ENCODE peak calls at places on chromosome 20, in five cellular contexts. S is Panc1, V is GM23338, C is left ventricle myocardium inferior, L is gastrocnemius medialis. B is an unnamed sample. For H3K4me1, the result is how much of the 10 kb centered on the place peaks cover.

GRCh38 chr20:36281785-36282380 is 24.3 kb upstream of the DLGAP4 start:
- DNase-seq in S (no peak), V (no peak), C (no peak), L (no peak), B (no peak)

GRCh38 chr20:32474967-32475819 is 109.9 kb downstream of the NOL4L start:
- DNase-seq in S (no peak), V (peak), C (peak), L (peak), B (peak)

GRCh38 chr20:31849306-31849930 is 4.0 kb upstream of the FOXS1 start:
- DNase-seq in S (no peak), V (peak), C (no peak), L (no peak), B (no peak)

GRCh38 chr20:483791-484644 is 21.7 kb upstream of the TBC1D20 start:
- DNase-seq in S (no peak), V (no peak), C (peak), L (no peak), B (no peak)

GRCh38 chr20:45189067-45189611 is 14.4 kb downstream of the PI3 start:
- DNase-seq in S (no peak), V (no peak), C (no peak), L (no peak), B (no peak)

GRCh38 chr20:478949-479429 is 16.7 kb upstream of the TBC1D20 start:
- DNase-seq in S (peak), V (peak), C (no peak), L (no peak), B (no peak)

GRCh38 chr20:17431621-17432364 is 99.4 kb downstream of the BFSP1 start:
- DNase-seq in S (peak), V (peak), C (peak), L (no peak), B (no peak)

GRCh38 chr20:24588725-24589340 is 119.4 kb downstream of the SYNDIG1 start:
- DNase-seq in S (no peak), V (no peak), C (no peak), L (no peak), B (no peak)

GRCh38 chr20:17693534-17694001 is 6.2 kb upstream of the BANF2 start:
- DNase-seq in S (no peak), V (peak), C (no peak), L (no peak), B (no peak)

GRCh38 chr20:652611-653109 is 340 bp downstream of the SRXN1 start:
- DNase-seq in S (no peak), V (no peak), C (no peak), L (no peak), B (no peak)

GRCh38 chr20:32354592-32355416 is 3.3 kb upstream of the ASXL1 start:
- DNase-seq in S (peak), V (no peak), C (no peak), L (no peak), B (no peak)

GRCh38 chr20:48444249-48444648 is 383.6 kb downstream of the PREX1 start:
- DNase-seq in S (no peak), V (no peak), C (no peak), L (no peak), B (no peak)

GRCh38 chr20:19826179-19826914 is 68.3 kb downstream of the RIN2 start:
- DNase-seq in S (no peak), V (no peak), C (no peak), L (no peak), B (no peak)

GRCh38 chr20:9532069-9532809 is 17.8 kb downstream of the LAMP5 start:
- DNase-seq in S (no peak), V (no peak), C (no peak), L (no peak), B (no peak)

GRCh38 chr20:8854566-8854965 is 214.3 kb upstream of the PLCB4 start:
- DNase-seq in S (no peak), V (peak), C (peak), L (peak), B (no peak)

GRCh38 chr20:8749986-8750385 is 318.9 kb upstream of the PLCB4 start:
- DNase-seq in S (no peak), V (no peak), C (no peak), L (no peak), B (no peak)

GRCh38 chr20:36821964-36822437 is 48.4 kb upstream of the DSN1 start:
- DNase-seq in S (no peak), V (peak), C (no peak), L (no peak), B (no peak)

GRCh38 chr20:46053416-46053815 is 24.4 kb downstream of the SLC12A5 start:
- DNase-seq in S (no peak), V (no peak), C (no peak), L (no peak), B (no peak)

GRCh38 chr20:11447371-11448100 is 470.2 kb upstream of the BTBD3 start:
- DNase-seq in S (no peak), V (peak), C (no peak), L (no peak), B (no peak)
- H3K4me1 ChIP-seq in S (under half), V (under half), C (under half), L (under half), B (under half)

GRCh38 chr20:62313021-62313420 is 10.2 kb downstream of the ADRM1 start:
- DNase-seq in S (no peak), V (no peak), C (no peak), L (no peak), B (no peak)

GRCh38 chr20:62311150-62311549 is 8.4 kb downstream of the ADRM1 start:
- DNase-seq in S (no peak), V (no peak), C (no peak), L (no peak), B (no peak)

GRCh38 chr20:62311832-62312661 is 9.2 kb downstream of the ADRM1 start:
- DNase-seq in S (no peak), V (no peak), C (no peak), L (no peak), B (no peak)

GRCh38 chr20:62313460-62314338 is 10.9 kb downstream of the ADRM1 start:
- DNase-seq in S (no peak), V (no peak), C (no peak), L (no peak), B (no peak)

GRCh38 chr20:62312662-62312977 is 9.8 kb downstream of the ADRM1 start:
- DNase-seq in S (no peak), V (no peak), C (no peak), L (no peak), B (no peak)
- H3K4me1 ChIP-seq in S (under half), V (under half), C (under half), L (under half), B (under half)

GRCh38 chr20:50516180-50516934 is 6.2 kb downstream of the PTPN1 start:
- DNase-seq in S (no peak), V (no peak), C (no peak), L (no peak), B (no peak)

GRCh38 chr20:50518270-50518721 is 8.1 kb downstream of the PTPN1 start:
- DNase-seq in S (no peak), V (no peak), C (no peak), L (no peak), B (no peak)

GRCh38 chr20:50519036-50519780 is 9.0 kb downstream of the PTPN1 start:
- DNase-seq in S (no peak), V (no peak), C (no peak), L (no peak), B (no peak)

GRCh38 chr20:50516935-50517816 is 7.0 kb downstream of the PTPN1 start:
- DNase-seq in S (no peak), V (no peak), C (no peak), L (no peak), B (no peak)

DNA sequence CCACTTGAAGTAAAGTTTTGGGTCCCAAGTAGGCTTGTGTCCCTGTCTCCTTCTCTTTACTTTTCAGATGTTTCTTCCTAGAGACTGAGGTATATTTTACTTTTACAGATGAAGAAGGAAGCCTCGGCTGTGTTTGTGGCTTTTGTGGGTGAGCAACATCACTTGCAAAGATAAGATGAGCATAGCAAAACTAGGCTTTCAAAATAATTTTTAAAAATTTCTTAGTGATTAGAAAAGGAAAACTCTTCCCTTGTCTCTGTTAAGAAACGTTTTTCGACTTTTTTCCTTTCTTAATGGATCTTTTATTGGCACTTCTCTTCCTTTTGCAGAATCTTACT is 7.6 kb downstream of the PTPN1 start:
- DNase-seq in S (no peak), V (no peak), C (no peak), L (no peak), B (no peak)
- H3K4me1 ChIP-seq in S (half or more), V (under half), C (half or more), L (half or more), B (under half)

GRCh38 chr20:41537865-41538264 is 80.3 kb downstream of the CHD6 start:
- DNase-seq in S (no peak), V (no peak), C (no peak), L (no peak), B (no peak)

GRCh38 chr20:41540916-41541315 is 77.3 kb downstream of the CHD6 start:
- DNase-seq in S (no peak), V (no peak), C (no peak), L (no peak), B (no peak)

GRCh38 chr20:41538810-41539596 is 79.2 kb downstream of the CHD6 start:
- DNase-seq in S (no peak), V (no peak), C (no peak), L (no peak), B (no peak)

GRCh38 chr20:41544472-41544871 is 73.7 kb downstream of the CHD6 start:
- DNase-seq in S (no peak), V (no peak), C (no peak), L (no peak), B (no peak)

GRCh38 chr20:41540459-41540858 is 77.7 kb downstream of the CHD6 start:
- DNase-seq in S (no peak), V (no peak), C (no peak), L (no peak), B (no peak)
- H3K4me1 ChIP-seq in S (under half), V (under half), C (under half), L (under half), B (under half)